ENCODE peak calls at places on chromosome 15, in eight cellular contexts. V is fibroblast of the conjunctiva; H is cardiac muscle cell; R is BJ; K is NCI-H774; F is sigmoid colon; T is stimulated activated CD8-positive, alpha-beta memory T cell treated with anti-CD3 and anti-CD28 coated beads, Interleukin-7, amount 100 ng/mL, for 4 hours; B is HT1080. N is an unnamed sample.

GRCh38 chr15:99434506-99435137 is 131.2 kb upstream of the MEF2A start:
- DNase-seq in V (no peak), H (no peak), F (peak), B (no peak), K (no peak), T (no peak), R (no peak), N (no peak)

GRCh38 chr15:101692799-101693198 is 31.5 kb downstream of the TARS3 start:
- DNase-seq in K (no peak), F (no peak), R (no peak), T (no peak), V (no peak), B (no peak), H (no peak), N (no peak)

GRCh38 chr15:101579766-101580165 is 72.4 kb downstream of the TM2D3 start:
- DNase-seq in K (no peak), R (no peak), F (no peak), H (no peak), V (no peak), B (peak), T (no peak), N (no peak)

GRCh38 chr15:63985221-63986184 is 60.8 kb downstream of the DAPK2 start:
- DNase-seq in T (no peak), B (no peak), V (no peak), R (no peak), H (no peak), F (peak), K (no peak), N (no peak)

GRCh38 chr15:37698679-37699078 is 235.8 kb upstream of the TMCO5A start:
- DNase-seq in V (no peak), K (no peak), F (no peak), B (peak), T (no peak), H (peak), R (no peak), N (no peak)

GRCh38 chr15:71634820-71635219 is 175.5 kb upstream of the NR2E3 start:
- DNase-seq in R (no peak), F (no peak), V (no peak), B (no peak), T (no peak), H (peak), K (peak), N (peak)

GRCh38 chr15:72916939-72917338 is 133.4 kb upstream of the ADPGK start:
- DNase-seq in K (no peak), H (peak), F (no peak), V (no peak), R (no peak), T (no peak), B (no peak), N (no peak)

GRCh38 chr15:31136612-31137328 is 35.2 kb upstream of the TRPM1 start:
- DNase-seq in R (no peak), T (no peak), B (no peak), K (no peak), H (no peak), V (no peak), F (no peak), N (no peak)

GRCh38 chr15:49323207-49323606 is 99.8 kb upstream of the FGF7 start:
- DNase-seq in H (no peak), R (no peak), K (no peak), V (no peak), T (no peak), F (no peak), B (no peak), N (no peak)

GRCh38 chr15:40439461-40440299 is 1.1 kb upstream of the BAHD1 start:
- DNase-seq in T (peak), B (no peak), F (no peak), R (no peak), K (no peak), V (no peak), H (peak), N (no peak)